ENCODE peak calls at places on chromosomes 4 and X, in five cellular contexts. Y is H1, M is K562, K is GM12892, Q is GM12878. R is an unnamed sample.

GRCh38 chr4:39706334-39706733 is 8.4 kb downstream of the UBE2K start:
- DNase-seq in M (no peak), Y (no peak), K (no peak), Q (no peak), R (no peak)

GRCh38 chrX:135974279-135974856 is 580 bp upstream of the MMGT1 start:
- DNase-seq in Q (no peak), M (peak; percentile 74), Y (no peak), K (peak; percentile 48), R (no peak)

GRCh38 chr4:87657525-87657924 is 7.4 kb downstream of the DMP1 start:
- DNase-seq in K (no peak), Y (no peak), M (no peak), Q (no peak), R (no peak)

GRCh38 chrX:31604629-31605221 is 532.9 kb upstream of the FTHL17 start:
- DNase-seq in Y (no peak), K (no peak), M (no peak), Q (peak; percentile 51), R (no peak)

GRCh38 chrX:96979766-96980165 is 96.1 kb downstream of the RPA4 start:
- DNase-seq in Q (no peak), Y (no peak), K (no peak), M (no peak), R (no peak)

GRCh38 chr4:133711817-133712216 is 489.8 kb downstream of the PABPC4L start:
- DNase-seq in Q (no peak), K (no peak), Y (no peak), M (no peak), R (no peak)

GRCh38 chr4:77473509-77473908 is 132.1 kb upstream of the CXCL13 start:
- DNase-seq in M (peak; percentile 32), K (no peak), Y (no peak), Q (no peak), R (no peak)

GRCh38 chr4:106268731-106269272 is 47.2 kb downstream of the TBCK start:
- DNase-seq in K (no peak), M (no peak), Y (no peak), Q (no peak), R (no peak)

GRCh38 chr4:185283723-185284122 is 74.3 kb downstream of the SNX25 start:
- DNase-seq in Q (no peak), Y (no peak), K (no peak), M (no peak), R (no peak)

GRCh38 chrX:20971250-20971649 is 403.0 kb upstream of the CNKSR2 start:
- DNase-seq in Y (no peak), Q (no peak), K (no peak), M (no peak), R (no peak)

GRCh38 chrX:46488712-46489111 is 56.5 kb downstream of the ZNF674 start:
- DNase-seq in K (no peak), Q (no peak), M (no peak), Y (no peak), R (no peak)

GRCh38 chr4:159191989-159192388 is 89.1 kb downstream of the RAPGEF2 start:
- DNase-seq in K (no peak), M (peak; percentile 73), Y (no peak), Q (no peak), R (no peak)

GRCh38 chr4:74886490-74886889 is 46.4 kb upstream of the PARM1 start:
- DNase-seq in Y (no peak), M (no peak), Q (no peak), K (no peak), R (no peak)

GRCh38 chrX:16589211-16589610 is 60.7 kb upstream of the S100G start:
- DNase-seq in Y (no peak), M (no peak), K (no peak), Q (no peak), R (no peak)

GRCh38 chrX:45774961-45775360 is 574.3 kb upstream of the DIPK2B start:
- DNase-seq in M (no peak), Y (no peak), K (no peak), Q (no peak), R (no peak)

GRCh38 chrX:40152173-40152705 is 54.5 kb upstream of the BCOR start:
- DNase-seq in Y (no peak), M (peak; percentile 40), K (no peak), Q (no peak), R (no peak)

GRCh38 chr4:142353149-142353738 is 492.9 kb downstream of the INPP4B start:
- DNase-seq in K (no peak), Q (no peak), M (peak; percentile 24), Y (no peak), R (no peak)

GRCh38 chr4:103012085-103012484 is 7.4 kb downstream of the SLC9B1 start:
- DNase-seq in K (no peak), M (peak; percentile 13), Q (no peak), Y (no peak), R (no peak)

GRCh38 chr4:147924604-147925412 is 192.9 kb downstream of the ARHGAP10 start:
- DNase-seq in Q (no peak), M (no peak), K (no peak), Y (peak; percentile 13), R (no peak)

GRCh38 chr4:2946812-2947600 is 16.2 kb downstream of the NOP14 start:
- DNase-seq in M (no peak), Y (no peak), K (no peak), Q (no peak), R (no peak)

GRCh38 chrX:110038900-110039299 is 36.0 kb downstream of the TMEM164 start:
- DNase-seq in K (no peak), Y (no peak), M (no peak), Q (no peak), R (no peak)

GRCh38 chr4:101967697-101968346 is 177.3 kb downstream of the BANK1 start:
- DNase-seq in Q (no peak), Y (no peak), M (no peak), K (no peak), R (no peak)

GRCh38 chr4:903066-904046 is 28.8 kb downstream of the GAK start:
- DNase-seq in Y (no peak), M (no peak), K (no peak), Q (no peak), R (no peak)

GRCh38 chr4:67122029-67122428 is 423.3 kb downstream of the CENPC start:
- DNase-seq in Y (no peak), K (no peak), M (peak; percentile 6), Q (no peak), R (no peak)

GRCh38 chr4:33160126-33160525 is 2440.0 kb downstream of the PCDH7 start:
- DNase-seq in Q (no peak), M (peak; percentile 0), K (no peak), Y (no peak), R (no peak)

GRCh38 chr4:59671037-59671436 is 1529.1 kb upstream of the ADGRL3 start:
- DNase-seq in Q (no peak), M (no peak), K (no peak), Y (no peak), R (no peak)

GRCh38 chr4:30725562-30725961 is 5.4 kb downstream of the PCDH7 start:
- DNase-seq in Q (no peak), Y (no peak), K (no peak), M (no peak), R (no peak)

GRCh38 chr4:10587697-10588096 is 96.9 kb downstream of the CLNK start:
- DNase-seq in K (no peak), Q (no peak), M (no peak), Y (no peak), R (no peak)

GRCh38 chr4:3316146-3316545 is 23.3 kb downstream of the RGS12 start:
- DNase-seq in Q (no peak), M (no peak), K (no peak), Y (no peak), R (no peak)

GRCh38 chr4:38928886-38929285 is 61.3 kb downstream of the FAM114A1 start:
- DNase-seq in M (no peak), Y (no peak), K (no peak), Q (no peak), R (no peak)

GRCh38 chr4:173328236-173328901 is 5.8 kb downstream of the HMGB2 start:
- DNase-seq in Q (no peak), M (no peak), K (no peak), Y (no peak), R (no peak)
- TF ChIP-seq POLR2A in Q (no peak), M (no peak), K (peak; percentile 41), Y (no peak), R (no peak)

DNA sequence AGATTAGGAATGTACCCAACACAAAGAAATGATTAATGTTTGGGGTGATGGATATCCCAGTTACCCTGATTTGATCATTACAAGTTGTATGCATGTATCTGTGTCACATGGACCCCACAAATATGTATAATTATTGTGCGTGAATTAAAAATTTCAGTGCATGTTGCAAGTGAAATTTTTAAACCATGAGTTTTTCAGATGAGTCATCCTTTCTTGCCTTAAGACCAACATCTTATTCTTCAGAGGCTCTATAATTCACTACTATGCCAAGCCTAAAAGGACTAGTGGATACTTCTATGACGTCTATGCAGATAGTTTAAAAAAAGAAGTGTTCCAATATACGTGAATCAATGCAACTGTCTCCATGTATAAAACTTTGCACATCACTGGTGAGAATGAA is 113.0 kb upstream of the SH3RF1 start:
- DNase-seq in K (no peak), Q (no peak), Y (no peak), M (no peak), R (no peak)
- TF ChIP-seq TAF1 in K (no peak), Q (no peak), Y (no peak), M (no peak), R (no peak)

GRCh38 chrX:101051549-101052302 is at the start of gene TRMT2B:
- DNase-seq in K (peak; percentile 50), M (peak; percentile 89), Y (peak; percentile 36), Q (peak; percentile 44), R (peak; percentile 42)
- TF ChIP-seq POLR2A in K (peak; percentile 76), M (peak; percentile 80), Y (no peak), Q (peak; percentile 79), R (peak; percentile 54)

GRCh38 chr4:25856756-25857155 is 6.0 kb downstream of the SEL1L3 start:
- DNase-seq in M (no peak), K (no peak), Q (no peak), Y (no peak), R (no peak)
- TF ChIP-seq TAF1 in M (no peak), K (no peak), Q (no peak), Y (no peak), R (no peak)